ENCODE peak calls at places on chromosomes 12 and 14, in nine cellular contexts. W is ascending aorta; G is lower lobe of right lung; V is CD4-positive, alpha-beta T cell; P is heart left ventricle; Q is GM23338; O is fibroblast of lung; X is aorta; B is testis. M is an unnamed sample.

GRCh38 chr14:70188292-70188607 is 501 bp downstream of the SLC8A3 start:
- DNase-seq in W (no peak), G (no peak), V (no peak), P (no peak), Q (peak), O (peak), X (no peak), B (no peak), M (no peak)

GRCh38 chr12:79935624-79936040 is 735 bp upstream of the PPP1R12A start:
- DNase-seq in W (no peak), G (no peak), V (no peak), P (no peak), Q (peak), O (peak), X (no peak), B (no peak), M (no peak)

GRCh38 chr14:62886461-62886860 is 158.8 kb downstream of the KCNH5 start:
- DNase-seq in W (no peak), G (no peak), V (no peak), P (no peak), Q (no peak), O (no peak), X (no peak), B (no peak), M (no peak)

GRCh38 chr14:71591929-71592328 is 340.3 kb upstream of the RGS6 start:
- DNase-seq in W (no peak), G (no peak), V (no peak), P (no peak), Q (no peak), O (peak), X (no peak), B (no peak), M (no peak)

GRCh38 chr12:49019435-49020317 is 1.1 kb upstream of the PRKAG1 start:
- DNase-seq in W (no peak), G (no peak), V (no peak), P (no peak), Q (peak), O (peak), X (peak), B (no peak), M (no peak)

GRCh38 chr14:51462182-51462581 is 189.5 kb upstream of the FRMD6 start:
- DNase-seq in W (no peak), G (no peak), V (no peak), P (no peak), Q (no peak), O (no peak), X (no peak), B (no peak), M (no peak)

GRCh38 chr12:122740351-122740750 is 9.7 kb upstream of the HCAR1 start:
- DNase-seq in W (no peak), G (no peak), V (no peak), P (no peak), Q (peak), O (no peak), X (no peak), B (peak), M (no peak)

GRCh38 chr12:57619434-57620244 is 8.4 kb downstream of the ARHGEF25 start:
- DNase-seq in W (no peak), G (no peak), V (no peak), P (no peak), Q (peak), O (no peak), X (no peak), B (no peak), M (no peak)

GRCh38 chr12:132592261-132592970 is 18.0 kb downstream of the LRCOL1 start:
- DNase-seq in W (no peak), G (no peak), V (no peak), P (no peak), Q (no peak), O (no peak), X (peak), B (no peak), M (no peak)

GRCh38 chr12:108560321-108560721 is 652 bp downstream of the SART3 start:
- DNase-seq in W (no peak), G (no peak), V (no peak), P (no peak), Q (no peak), O (peak), X (no peak), B (no peak), M (no peak)

GRCh38 chr12:50961708-50962107 is 9.4 kb downstream of the HIGD1C start:
- DNase-seq in W (no peak), G (no peak), V (no peak), P (no peak), Q (no peak), O (peak), X (no peak), B (no peak), M (no peak)

GRCh38 chr12:95796225-95796981 is 5.8 kb upstream of the NTN4 start:
- DNase-seq in W (no peak), G (peak), V (no peak), P (no peak), Q (no peak), O (no peak), X (no peak), B (no peak), M (no peak)

GRCh38 chr12:132560421-132560830 is 50.0 kb downstream of the LRCOL1 start:
- DNase-seq in W (no peak), G (no peak), V (no peak), P (no peak), Q (peak), O (no peak), X (no peak), B (no peak), M (no peak)

GRCh38 chr12:56469007-56469930 is 891 bp downstream of the SPRYD4 start:
- DNase-seq in W (no peak), G (no peak), V (no peak), P (no peak), Q (no peak), O (no peak), X (no peak), B (peak), M (no peak)

GRCh38 chr14:84375235-84375634 is 1154.7 kb upstream of the FLRT2 start:
- DNase-seq in W (no peak), G (no peak), V (no peak), P (no peak), Q (no peak), O (peak), X (no peak), B (no peak), M (no peak)

GRCh38 chr12:101799774-101800173 is 31.0 kb downstream of the GNPTAB start:
- DNase-seq in W (no peak), G (no peak), V (no peak), P (no peak), Q (no peak), O (no peak), X (no peak), B (no peak), M (no peak)

GRCh38 chr14:72516936-72517408 is 376.9 kb downstream of the DPF3 start:
- DNase-seq in W (peak), G (no peak), V (peak), P (peak), Q (peak), O (peak), X (peak), B (peak), M (peak)

GRCh38 chr14:85538636-85539035 is 8.7 kb downstream of the FLRT2 start:
- DNase-seq in W (no peak), G (no peak), V (no peak), P (no peak), Q (no peak), O (no peak), X (no peak), B (no peak), M (no peak)

GRCh38 chr12:25839470-25839869 is 119.0 kb upstream of the RASSF8 start:
- DNase-seq in W (no peak), G (no peak), V (no peak), P (no peak), Q (no peak), O (peak), X (no peak), B (no peak), M (no peak)

GRCh38 chr12:52797529-52797894 is 1.6 kb upstream of the KRT3 start:
- DNase-seq in W (no peak), G (no peak), V (no peak), P (no peak), Q (no peak), O (no peak), X (no peak), B (no peak), M (no peak)

GRCh38 chr14:101132051-101132541 is 228.6 kb upstream of the RTL1 start:
- DNase-seq in W (peak), G (peak), V (no peak), P (no peak), Q (no peak), O (no peak), X (no peak), B (no peak), M (no peak)

GRCh38 chr12:47999816-48000215 is 4.5 kb downstream of the COL2A1 start:
- DNase-seq in W (no peak), G (no peak), V (no peak), P (no peak), Q (no peak), O (no peak), X (no peak), B (no peak), M (no peak)

GRCh38 chr12:67940780-67941243 is 48.4 kb upstream of the IFNG-AS1 start:
- DNase-seq in W (no peak), G (no peak), V (no peak), P (no peak), Q (no peak), O (peak), X (no peak), B (no peak), M (no peak)

GRCh38 chr12:26017484-26018211 is 59.2 kb downstream of the RASSF8 start:
- DNase-seq in W (no peak), G (no peak), V (no peak), P (no peak), Q (peak), O (no peak), X (no peak), B (peak), M (no peak)

GRCh38 chr14:32349322-32349721 is 20.2 kb downstream of the AKAP6 start:
- DNase-seq in W (no peak), G (no peak), V (no peak), P (no peak), Q (no peak), O (no peak), X (no peak), B (no peak), M (no peak)

DNA sequence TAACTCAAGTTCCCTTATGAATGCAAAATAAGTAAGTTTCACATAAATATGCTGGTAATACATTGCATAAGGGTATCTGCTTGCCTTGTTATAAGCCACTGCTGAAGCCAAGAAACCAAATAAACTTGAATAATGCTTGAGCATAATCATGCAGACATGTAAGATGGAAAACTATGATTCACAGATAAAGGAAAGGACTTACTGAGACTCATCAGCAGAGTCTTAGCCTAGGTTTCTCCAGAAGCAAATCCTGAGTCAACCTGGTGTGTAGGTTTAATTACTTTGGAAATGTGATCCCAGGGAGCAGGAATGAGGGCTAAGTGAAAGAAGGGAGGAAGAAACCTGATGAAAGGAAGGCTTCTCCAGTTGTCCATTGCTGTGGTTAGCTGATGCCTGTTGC is 107.7 kb upstream of the BTG1 start:
- DNase-seq in W (no peak), G (no peak), V (no peak), P (no peak), Q (no peak), O (peak), X (no peak), B (no peak), M (no peak)
- H3K27ac ChIP-seq in W (no peak), G (no peak), V (no peak), P (no peak), Q (no peak), O (no peak), X (no peak), B (no peak), M (no peak)

GRCh38 chr14:68140801-68141200 is 321.2 kb downstream of the RAD51B start:
- DNase-seq in W (no peak), G (no peak), V (no peak), P (no peak), Q (no peak), O (no peak), X (no peak), B (no peak), M (no peak)
- H3K27ac ChIP-seq in W (peak), G (peak), V (no peak), P (peak), Q (no peak), O (peak), X (peak), B (no peak), M (peak)

DNA sequence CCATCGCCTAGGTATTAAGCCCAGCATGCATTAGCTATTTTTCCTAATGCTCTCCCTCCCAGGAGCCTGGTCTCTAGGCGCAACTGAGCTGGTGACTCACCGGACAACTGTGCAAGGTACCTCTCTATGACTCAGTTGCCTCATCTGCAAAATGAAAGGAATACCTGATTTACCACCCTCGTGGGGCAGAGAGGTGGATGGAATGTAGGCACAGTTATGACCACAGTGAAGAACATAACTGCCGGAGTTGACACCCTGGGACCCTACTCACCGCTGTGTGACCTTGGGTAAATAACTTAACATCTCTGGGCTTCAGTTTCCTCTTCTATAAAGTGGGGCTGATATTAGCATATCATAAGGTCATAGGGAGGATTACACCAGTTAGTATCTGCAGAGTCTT is 22.6 kb downstream of the BCL11B start:
- DNase-seq in W (no peak), G (no peak), V (no peak), P (no peak), Q (no peak), O (no peak), X (no peak), B (no peak), M (no peak)
- H3K27ac ChIP-seq in W (no peak), G (no peak), V (peak), P (no peak), Q (no peak), O (no peak), X (no peak), B (no peak), M (peak)

GRCh38 chr14:33524244-33524643 is 426.6 kb downstream of the EGLN3 start:
- DNase-seq in W (no peak), G (no peak), V (no peak), P (no peak), Q (no peak), O (no peak), X (no peak), B (no peak), M (no peak)
- H3K27ac ChIP-seq in W (no peak), G (no peak), V (no peak), P (no peak), Q (no peak), O (no peak), X (no peak), B (no peak), M (no peak)

GRCh38 chr12:2138871-2139308 is 86.1 kb downstream of the CACNA1C start:
- DNase-seq in W (no peak), G (no peak), V (no peak), P (no peak), Q (no peak), O (no peak), X (no peak), B (no peak), M (no peak)
- H3K27ac ChIP-seq in W (peak), G (no peak), V (no peak), P (no peak), Q (no peak), O (no peak), X (no peak), B (no peak), M (no peak)

GRCh38 chr12:13102481-13103195 is 829 bp downstream of the GSG1 start:
- DNase-seq in W (no peak), G (no peak), V (no peak), P (no peak), Q (no peak), O (peak), X (no peak), B (no peak), M (peak)
- H3K27ac ChIP-seq in W (peak), G (peak), V (peak), P (peak), Q (no peak), O (peak), X (no peak), B (no peak), M (peak)